ENCODE peak calls at places on chromosomes 6 and 20, in four cellular contexts. One of them, this sample, is unnamed.

GRCh38 chr20:20737158-20737557 is 24.7 kb upstream of the RALGAPA2 start:
- DNase-seq in progenitor cell of endocrine pancreas: no peak
- DNase-seq in stimulated activated naive B cell treated with anti-CD40 and anti-IgM and Interleukin-4, amounts not matched to agents 10 μg/mL and 1 μg/mL and 100 μg/mL, for 72 hours: peak
- DNase-seq in pulmonary artery endothelial cell: no peak
- DNase-seq in this sample: no peak

GRCh38 chr6:115474443-115475041 is 586.1 kb downstream of the FRK start:
- DNase-seq in progenitor cell of endocrine pancreas: no peak
- DNase-seq in stimulated activated naive B cell treated with anti-CD40 and anti-IgM and Interleukin-4, amounts not matched to agents 10 μg/mL and 1 μg/mL and 100 μg/mL, for 72 hours: no peak
- DNase-seq in pulmonary artery endothelial cell: no peak
- DNase-seq in this sample: no peak

GRCh38 chr6:87029711-87030314 is 65.1 kb downstream of the CGA start:
- DNase-seq in progenitor cell of endocrine pancreas: no peak
- DNase-seq in stimulated activated naive B cell treated with anti-CD40 and anti-IgM and Interleukin-4, amounts not matched to agents 10 μg/mL and 1 μg/mL and 100 μg/mL, for 72 hours: no peak
- DNase-seq in pulmonary artery endothelial cell: peak
- DNase-seq in this sample: peak

GRCh38 chr6:121959501-121959900 is 440.0 kb upstream of the HSF2 start:
- DNase-seq in progenitor cell of endocrine pancreas: no peak
- DNase-seq in stimulated activated naive B cell treated with anti-CD40 and anti-IgM and Interleukin-4, amounts not matched to agents 10 μg/mL and 1 μg/mL and 100 μg/mL, for 72 hours: no peak
- DNase-seq in pulmonary artery endothelial cell: no peak
- DNase-seq in this sample: no peak

GRCh38 chr20:50189681-50190250 is 864 bp upstream of the CEBPB start:
- DNase-seq in progenitor cell of endocrine pancreas: peak
- DNase-seq in stimulated activated naive B cell treated with anti-CD40 and anti-IgM and Interleukin-4, amounts not matched to agents 10 μg/mL and 1 μg/mL and 100 μg/mL, for 72 hours: no peak
- DNase-seq in pulmonary artery endothelial cell: no peak
- DNase-seq in this sample: no peak

GRCh38 chr6:83430606-83431544 is at the start of gene ME1:
- DNase-seq in progenitor cell of endocrine pancreas: peak
- DNase-seq in stimulated activated naive B cell treated with anti-CD40 and anti-IgM and Interleukin-4, amounts not matched to agents 10 μg/mL and 1 μg/mL and 100 μg/mL, for 72 hours: peak
- DNase-seq in pulmonary artery endothelial cell: peak
- DNase-seq in this sample: peak

GRCh38 chr6:121314407-121315112 is 19.7 kb downstream of the TBC1D32 start:
- DNase-seq in progenitor cell of endocrine pancreas: no peak
- DNase-seq in stimulated activated naive B cell treated with anti-CD40 and anti-IgM and Interleukin-4, amounts not matched to agents 10 μg/mL and 1 μg/mL and 100 μg/mL, for 72 hours: no peak
- DNase-seq in pulmonary artery endothelial cell: no peak
- DNase-seq in this sample: no peak

GRCh38 chr6:155980014-155980413 is 524.4 kb upstream of the NOX3 start:
- DNase-seq in progenitor cell of endocrine pancreas: no peak
- DNase-seq in stimulated activated naive B cell treated with anti-CD40 and anti-IgM and Interleukin-4, amounts not matched to agents 10 μg/mL and 1 μg/mL and 100 μg/mL, for 72 hours: no peak
- DNase-seq in pulmonary artery endothelial cell: no peak
- DNase-seq in this sample: no peak

GRCh38 chr6:142301421-142302391 is at the start of gene ADGRG6:
- DNase-seq in progenitor cell of endocrine pancreas: peak
- DNase-seq in stimulated activated naive B cell treated with anti-CD40 and anti-IgM and Interleukin-4, amounts not matched to agents 10 μg/mL and 1 μg/mL and 100 μg/mL, for 72 hours: peak
- DNase-seq in pulmonary artery endothelial cell: no peak
- DNase-seq in this sample: peak

This sample was measured in GM13977.